ENCODE peak calls at places on chromosomes 13 and 19, in eight cellular contexts. D is naive B cell, C is non-pigmented ciliary epithelial cell, L is GM13977, E is GM10248, K is epithelial cell of esophagus, F is midbrain, U is NCI-H2029 treated with DMSO at 0.1 percent for 48 hours. T is an unnamed sample.

GRCh38 chr13:99227909-99228688 is 27.4 kb downstream of the UBAC2 start:
- DNase-seq in K (peak), F (no peak), C (no peak), L (no peak), D (no peak), E (no peak), U (no peak), T (peak)

GRCh38 chr19:14101003-14101545 is 10.5 kb upstream of the SAMD1 start:
- DNase-seq in C (no peak), K (no peak), U (no peak), E (no peak), D (no peak), F (no peak), L (no peak), T (no peak)

GRCh38 chr19:49686503-49687088 is 2.8 kb upstream of the ADM5 start:
- DNase-seq in D (no peak), L (no peak), U (no peak), K (no peak), C (no peak), E (no peak), F (no peak), T (no peak)

GRCh38 chr19:40947573-40947972 is 43.5 kb upstream of the CYP2B6 start:
- DNase-seq in U (no peak), F (no peak), E (no peak), C (no peak), K (no peak), L (no peak), D (no peak), T (no peak)

GRCh38 chr13:58598241-58598640 is 966.7 kb downstream of the PCDH17 start:
- DNase-seq in E (no peak), K (no peak), U (no peak), C (no peak), L (no peak), D (no peak), F (no peak), T (peak)

GRCh38 chr19:7132054-7132453 is 62.6 kb downstream of the ZNF557 start:
- DNase-seq in K (no peak), U (no peak), L (no peak), F (no peak), D (no peak), C (no peak), E (no peak), T (no peak)

GRCh38 chr19:1252221-1252817 is 3.9 kb downstream of the MIDN start:
- DNase-seq in L (peak), F (peak), D (peak), E (no peak), U (no peak), K (peak), C (no peak), T (peak)

GRCh38 chr13:35285677-35286076 is 190.8 kb downstream of the MAB21L1 start:
- DNase-seq in L (no peak), E (no peak), C (no peak), F (no peak), U (no peak), K (no peak), D (no peak), T (no peak)

GRCh38 chr19:46718157-46718933 is 1.4 kb upstream of the PRKD2 start:
- DNase-seq in F (no peak), U (no peak), L (peak), C (no peak), K (peak), D (peak), E (peak), T (no peak)

GRCh38 chr19:45931055-45931454 is 16.5 kb upstream of the NANOS2 start:
- DNase-seq in D (no peak), C (no peak), F (no peak), E (no peak), K (no peak), L (no peak), U (no peak), T (no peak)

GRCh38 chr13:111397202-111397880 is 76.9 kb downstream of the TEX29 start:
- DNase-seq in U (no peak), C (no peak), D (no peak), K (no peak), F (no peak), E (no peak), L (no peak), T (no peak)

GRCh38 chr13:48123827-48124226 is 28.9 kb upstream of the MED4 start:
- DNase-seq in D (no peak), U (no peak), C (no peak), L (no peak), F (no peak), E (no peak), K (peak), T (no peak)

GRCh38 chr19:29886535-29886934 is 55.5 kb upstream of the URI1 start:
- DNase-seq in U (no peak), K (no peak), C (no peak), F (no peak), D (no peak), E (no peak), L (no peak), T (no peak)

GRCh38 chr19:16013851-16014840 is 62.1 kb upstream of the TPM4 start:
- DNase-seq in F (no peak), C (no peak), U (no peak), L (no peak), E (no peak), D (no peak), K (no peak), T (no peak)

GRCh38 chr13:75637101-75637774 is 1.1 kb downstream of the LMO7 start:
- DNase-seq in L (peak), C (no peak), D (no peak), K (no peak), E (no peak), F (no peak), U (no peak), T (peak)

GRCh38 chr19:4597278-4597974 is 37.9 kb upstream of the SEMA6B start:
- DNase-seq in K (no peak), L (peak), E (no peak), D (no peak), U (no peak), C (no peak), F (no peak), T (no peak)

GRCh38 chr13:42875448-42876269 is 94.3 kb downstream of the FAM216B start:
- DNase-seq in E (no peak), D (no peak), K (no peak), U (no peak), C (no peak), L (peak), F (no peak), T (no peak)

GRCh38 chr19:46746281-46746965 is at the start of gene STRN4:
- DNase-seq in U (no peak), F (peak), D (peak), L (peak), C (no peak), K (peak), E (peak), T (peak)

GRCh38 chr19:34246340-34246739 is 8.0 kb upstream of the GARRE1 start:
- DNase-seq in F (no peak), U (no peak), K (no peak), L (no peak), C (no peak), D (no peak), E (no peak), T (no peak)

GRCh38 chr13:107960301-107960700 is 255.0 kb downstream of the LIG4 start:
- DNase-seq in K (no peak), D (no peak), U (no peak), E (no peak), C (peak), F (no peak), L (no peak), T (no peak)

GRCh38 chr19:16661480-16662034 is 618 bp downstream of the TMEM38A start:
- DNase-seq in C (no peak), K (no peak), U (no peak), D (peak), F (peak), E (peak), L (peak), T (no peak)

GRCh38 chr19:12133069-12133468 is 7.1 kb downstream of the ZNF20 start:
- DNase-seq in D (no peak), U (no peak), C (no peak), L (no peak), E (no peak), F (no peak), K (no peak), T (no peak)

GRCh38 chr19:1074512-1075283 is 7.7 kb downstream of the ARHGAP45 start:
- DNase-seq in D (peak), L (peak), C (no peak), F (no peak), U (peak), E (peak), K (no peak), T (peak)

GRCh38 chr19:51809787-51810186 is 14.8 kb downstream of the FPR3 start:
- DNase-seq in E (no peak), F (no peak), U (no peak), C (no peak), K (no peak), D (no peak), L (no peak), T (no peak)

GRCh38 chr13:41577437-41577836 is 120.1 kb downstream of the RGCC start:
- DNase-seq in L (no peak), C (no peak), F (peak), E (no peak), U (no peak), D (no peak), K (peak), T (no peak)

GRCh38 chr13:73898276-73898675 is 235.9 kb downstream of the KLF12 start:
- DNase-seq in E (no peak), K (no peak), D (no peak), F (no peak), U (no peak), L (no peak), C (no peak), T (no peak)

GRCh38 chr13:60448907-60449510 is 52.0 kb downstream of the TDRD3 start:
- DNase-seq in E (peak), K (peak), U (no peak), F (peak), D (no peak), C (peak), L (peak), T (peak)